ENCODE peak calls at places on chromosomes 12 and 14, in five cellular contexts. W is prostate gland, H is IMR-90, L is body of pancreas, P is esophagus squamous epithelium. Z is an unnamed sample.

GRCh38 chr12:132711169-132711843 is 664 bp downstream of the PGAM5 start:
- DNase-seq in W (no peak), H (peak), L (peak), P (no peak), Z (no peak)

GRCh38 chr14:35761922-35762321 is 47.2 kb downstream of the RALGAPA1 start:
- DNase-seq in W (no peak), H (no peak), L (no peak), P (no peak), Z (no peak)

GRCh38 chr12:41019461-41019860 is 168.7 kb upstream of the PDZRN4 start:
- DNase-seq in W (no peak), H (no peak), L (no peak), P (no peak), Z (no peak)

GRCh38 chr12:44774815-44775411 is 101.2 kb downstream of the NELL2 start:
- DNase-seq in W (no peak), H (peak), L (peak), P (no peak), Z (peak)

GRCh38 chr14:30234966-30235365 is 307.3 kb upstream of the PRKD1 start:
- DNase-seq in W (no peak), H (no peak), L (no peak), P (no peak), Z (no peak)

GRCh38 chr12:127162902-127163301 is 1104.1 kb upstream of the TMEM132C start:
- DNase-seq in W (no peak), H (peak), L (no peak), P (no peak), Z (peak)

GRCh38 chr14:34262511-34262910 is 199.5 kb downstream of the SPTSSA start:
- DNase-seq in W (no peak), H (no peak), L (no peak), P (no peak), Z (no peak)

GRCh38 chr12:51926718-51927117 is 19.4 kb downstream of the ACVRL1 start:
- DNase-seq in W (peak), H (peak), L (peak), P (no peak), Z (no peak)

GRCh38 chr14:65431245-65431644 is 18.7 kb downstream of the FUT8 start:
- DNase-seq in W (no peak), H (no peak), L (no peak), P (no peak), Z (no peak)

GRCh38 chr12:103301642-103302620 is 193.8 kb downstream of the C12orf42 start:
- DNase-seq in W (no peak), H (no peak), L (no peak), P (no peak), Z (no peak)

GRCh38 chr12:12887471-12887870 is 3.9 kb upstream of the GPRC5A start:
- DNase-seq in W (no peak), H (no peak), L (no peak), P (no peak), Z (no peak)

GRCh38 chr12:31658743-31659086 is 773 bp upstream of the ETFBKMT start:
- DNase-seq in W (no peak), H (no peak), L (no peak), P (no peak), Z (no peak)

GRCh38 chr14:51095854-51096823 is 1.2 kb upstream of the TRIM9 start:
- DNase-seq in W (no peak), H (peak), L (peak), P (no peak), Z (peak)

GRCh38 chr12:33926095-33926494 is 96.2 kb upstream of the ALG10 start:
- DNase-seq in W (no peak), H (no peak), L (no peak), P (no peak), Z (no peak)

GRCh38 chr12:26971963-26972362 is 33.7 kb downstream of the FGFR1OP2 start:
- DNase-seq in W (no peak), H (no peak), L (no peak), P (no peak), Z (no peak)

GRCh38 chr14:55220230-55220629 is 28.8 kb upstream of the DLGAP5 start:
- DNase-seq in W (no peak), H (no peak), L (no peak), P (no peak), Z (no peak)

GRCh38 chr12:28955491-28955890 is 193.6 kb upstream of the FAR2 start:
- DNase-seq in W (no peak), H (peak), L (no peak), P (no peak), Z (no peak)

GRCh38 chr12:6552140-6552551 is 3.7 kb downstream of the IFFO1 start:
- DNase-seq in W (no peak), H (no peak), L (no peak), P (no peak), Z (no peak)

GRCh38 chr12:87793134-87793533 is 236.1 kb downstream of the C12orf50 start:
- DNase-seq in W (no peak), H (peak), L (no peak), P (no peak), Z (no peak)

GRCh38 chr12:125999643-126000042 is 934.4 kb downstream of the AACS start:
- DNase-seq in W (no peak), H (no peak), L (no peak), P (no peak), Z (no peak)

GRCh38 chr12:46661161-46661845 is 164.5 kb downstream of the SLC38A4 start:
- DNase-seq in W (peak), H (peak), L (peak), P (no peak), Z (no peak)
- TF ChIP-seq POLR2A in W (no peak), H (peak), L (no peak), P (no peak), Z (no peak)

GRCh38 chr12:119308743-119309456 is 25.6 kb upstream of the CCDC60 start:
- DNase-seq in W (no peak), H (no peak), L (no peak), P (no peak), Z (no peak)

GRCh38 chr12:119307747-119308146 is 26.8 kb upstream of the CCDC60 start:
- DNase-seq in W (no peak), H (no peak), L (no peak), P (no peak), Z (no peak)

GRCh38 chr12:119314290-119314689 is 20.2 kb upstream of the CCDC60 start:
- DNase-seq in W (no peak), H (no peak), L (no peak), P (no peak), Z (no peak)

GRCh38 chr12:119312904-119313303 is 21.6 kb upstream of the CCDC60 start:
- DNase-seq in W (no peak), H (no peak), L (no peak), P (no peak), Z (no peak)

GRCh38 chr12:119311897-119312296 is 22.6 kb upstream of the CCDC60 start:
- DNase-seq in W (no peak), H (no peak), L (no peak), P (no peak), Z (no peak)
- TF ChIP-seq POLR2A in W (no peak), H (no peak), L (no peak), P (no peak), Z (no peak)

GRCh38 chr14:103707329-103708263 is 7.7 kb downstream of the XRCC3 start:
- DNase-seq in W (no peak), H (no peak), L (no peak), P (no peak), Z (no peak)
- TF ChIP-seq POLR2A in W (no peak), H (no peak), L (no peak), P (no peak), Z (no peak)

DNA sequence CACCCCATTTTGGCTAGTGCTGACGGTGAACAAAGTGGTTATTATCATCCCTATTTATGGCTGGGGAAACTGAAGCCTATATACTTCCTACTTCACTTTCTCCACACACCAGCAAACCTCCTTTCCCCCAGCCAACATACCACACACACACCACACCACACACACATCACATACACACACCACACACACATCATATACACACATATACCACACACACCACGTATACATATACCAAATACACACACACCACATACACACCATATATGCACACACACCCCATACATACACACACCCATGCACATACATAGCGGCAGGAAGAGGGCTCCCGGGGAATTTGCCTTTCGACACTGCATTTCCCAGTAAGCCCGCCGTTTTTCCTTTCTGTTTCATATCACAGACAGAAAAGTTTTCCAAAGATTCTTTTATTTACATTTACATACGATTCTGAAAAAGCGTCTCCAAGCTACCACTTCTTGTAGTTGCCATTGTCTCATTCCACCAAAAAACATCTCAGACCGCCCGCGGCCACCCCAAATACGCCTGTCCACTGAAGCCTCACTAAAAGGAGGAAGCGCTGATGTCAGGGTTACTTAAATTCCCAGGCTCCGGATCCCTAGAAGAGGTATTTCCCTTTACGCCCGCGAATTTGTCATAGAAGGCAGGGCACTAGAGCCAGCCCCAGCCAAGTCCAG is 826 bp upstream of the RAB5B start:
- DNase-seq in W (peak), H (peak), L (no peak), P (no peak), Z (no peak)
- TF ChIP-seq POLR2A in W (peak), H (peak), L (peak), P (peak), Z (no peak)

DNA sequence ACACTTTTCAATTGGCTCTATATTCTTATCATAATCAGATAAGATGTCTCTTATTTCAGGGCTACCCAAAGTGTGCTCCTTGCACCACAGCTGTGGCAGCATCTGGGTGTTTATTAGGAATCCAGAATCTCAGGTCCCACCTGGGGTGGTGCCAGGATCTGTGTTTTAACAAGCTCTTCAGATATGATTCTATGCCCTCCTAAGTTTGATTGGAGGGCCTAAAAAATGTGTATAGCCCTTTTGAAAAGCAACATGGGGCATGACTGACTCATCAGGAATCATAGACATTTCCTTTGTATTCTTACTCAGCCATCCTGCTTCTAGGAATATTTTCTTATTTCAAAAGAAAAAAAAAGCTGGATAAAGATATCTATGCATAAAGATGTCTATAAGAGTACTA is 103.1 kb downstream of the HELB start:
- DNase-seq in W (no peak), H (peak), L (no peak), P (no peak), Z (no peak)
- TF ChIP-seq POLR2A in W (no peak), H (no peak), L (no peak), P (no peak), Z (no peak)

GRCh38 chr12:4829161-4829792 is 80.4 kb upstream of the KCNA1 start:
- DNase-seq in W (no peak), H (no peak), L (no peak), P (no peak), Z (no peak)
- TF ChIP-seq POLR2A in W (no peak), H (no peak), L (no peak), P (no peak), Z (no peak)